ENCODE peak calls at places on chromosomes 11 and 22, in nine cellular contexts. G is mesendoderm; N is left lung; X is colonic mucosa; Q is tibial artery; I is tibial nerve; Y is right lobe of liver; L is naive thymus-derived CD4-positive, alpha-beta T cell; V is heart right ventricle. A is an unnamed sample. For H3K4me1, the result is how much of the 10 kb centered on the place peaks cover.

GRCh38 chr11:72760543-72761400 is 8.6 kb upstream of the ARAP1 start:
- DNase-seq in X (no peak), V (no peak), Y (no peak), I (no peak), Q (no peak), L (no peak), G (peak), N (no peak), A (no peak)

GRCh38 chr11:19087658-19088057 is 27.1 kb upstream of the MRGPRX2 start:
- DNase-seq in Y (no peak), G (no peak), I (no peak), L (no peak), X (peak), N (no peak), Q (no peak), V (no peak), A (no peak)

GRCh38 chr11:115765803-115766239 is 261.6 kb upstream of the CADM1 start:
- DNase-seq in Q (no peak), V (no peak), X (no peak), G (no peak), N (no peak), L (no peak), I (no peak), Y (no peak), A (no peak)

GRCh38 chr11:6895010-6895409 is 2.7 kb upstream of the OR2D2 start:
- DNase-seq in V (no peak), X (no peak), L (no peak), I (no peak), G (no peak), N (no peak), Y (no peak), Q (no peak), A (no peak)

GRCh38 chr22:32745251-32745995 is 56.1 kb upstream of the TIMP3 start:
- DNase-seq in N (peak), X (peak), L (no peak), Y (no peak), Q (no peak), I (peak), G (peak), V (peak), A (peak)

GRCh38 chr22:29765905-29766631 is 739 bp downstream of the ZMAT5 start:
- DNase-seq in L (no peak), Y (no peak), X (peak), G (no peak), N (no peak), I (no peak), V (no peak), Q (no peak), A (no peak)

GRCh38 chr11:124069429-124070401 is 28.6 kb upstream of the OR10G7 start:
- DNase-seq in G (peak), I (no peak), Y (peak), Q (no peak), L (no peak), N (peak), V (peak), X (peak), A (peak)

GRCh38 chr11:35944503-35945136 is 758 bp downstream of the LDLRAD3 start:
- DNase-seq in Q (no peak), X (no peak), G (no peak), N (no peak), V (no peak), I (no peak), L (no peak), Y (no peak), A (peak)

GRCh38 chr11:10451399-10452116 is 3.5 kb upstream of the AMPD3 start:
- DNase-seq in V (no peak), G (peak), I (no peak), L (no peak), N (no peak), Y (no peak), Q (no peak), X (no peak), A (peak)

GRCh38 chr22:36419177-36419911 is 31.6 kb upstream of the MYH9 start:
- DNase-seq in Q (no peak), L (no peak), I (peak), X (peak), Y (peak), V (peak), G (peak), N (peak), A (peak)

GRCh38 chr11:18754308-18754707 is 28.3 kb upstream of the IGSF22 start:
- DNase-seq in N (no peak), V (no peak), Q (no peak), X (no peak), L (no peak), I (no peak), G (no peak), Y (no peak), A (no peak)

GRCh38 chr11:9527481-9528140 is 45.9 kb upstream of the WEE1 start:
- DNase-seq in G (no peak), X (peak), N (no peak), Y (no peak), I (peak), Q (no peak), V (no peak), L (no peak), A (no peak)

GRCh38 chr11:74459584-74459983 is 7.8 kb downstream of the KCNE3 start:
- DNase-seq in V (no peak), N (no peak), I (no peak), Q (no peak), G (no peak), Y (no peak), X (no peak), L (no peak), A (no peak)

GRCh38 chr22:48737461-48738203 is 1090.0 kb downstream of the BRD1 start:
- DNase-seq in V (no peak), G (no peak), Y (no peak), N (peak), I (no peak), X (no peak), L (no peak), Q (peak), A (no peak)

GRCh38 chr22:46547179-46547882 is 9.9 kb upstream of the CELSR1 start:
- DNase-seq in G (no peak), Y (no peak), X (no peak), V (peak), I (no peak), N (no peak), L (no peak), Q (peak), A (peak)

GRCh38 chr11:41486436-41486835 is 27.0 kb upstream of the LRRC4C start:
- DNase-seq in X (no peak), V (no peak), Y (no peak), I (no peak), Q (no peak), N (no peak), G (no peak), L (no peak), A (no peak)

GRCh38 chr11:9760180-9760550 is 96.3 kb downstream of the SWAP70 start:
- DNase-seq in G (no peak), Y (no peak), N (peak), X (peak), Q (peak), V (peak), L (no peak), I (peak), A (no peak)

GRCh38 chr11:127651888-127652221 is 651.3 kb upstream of the KIRREL3 start:
- DNase-seq in Y (no peak), V (no peak), N (no peak), L (no peak), G (no peak), X (no peak), I (no peak), Q (no peak), A (no peak)

GRCh38 chr22:38718414-38718813 is 12.7 kb downstream of the GTPBP1 start:
- DNase-seq in I (no peak), X (peak), N (peak), L (no peak), Y (no peak), V (no peak), G (peak), Q (peak), A (peak)

GRCh38 chr11:131033151-131033651 is 116.9 kb upstream of the SNX19 start:
- DNase-seq in I (no peak), L (no peak), G (peak), V (no peak), N (peak), Q (no peak), X (no peak), Y (no peak), A (no peak)

GRCh38 chr11:37788141-37788877 is 1190.3 kb upstream of the RAG2 start:
- DNase-seq in N (no peak), V (no peak), L (no peak), X (no peak), Y (no peak), I (no peak), G (peak), Q (no peak), A (no peak)

GRCh38 chr11:94791216-94791889 is 23.2 kb downstream of the AMOTL1 start:
- DNase-seq in Y (no peak), G (no peak), I (no peak), V (no peak), L (no peak), N (no peak), X (no peak), Q (no peak), A (no peak)
- H3K4me1 ChIP-seq in Y (under half), G (under half), I (under half), V (half or more), L (under half), N (under half), X (under half), Q (half or more), A (under half)

GRCh38 chr22:33758125-33758483 is 162.2 kb downstream of the LARGE1 start:
- DNase-seq in V (no peak), I (no peak), X (no peak), N (no peak), Y (no peak), Q (no peak), G (no peak), L (no peak), A (no peak)
- H3K27ac ChIP-seq in V (peak), I (no peak), X (no peak), N (no peak), Y (no peak), Q (no peak), G (no peak), L (no peak), A (peak)

GRCh38 chr11:103548838-103549237 is 439.6 kb downstream of the DYNC2H1 start:
- DNase-seq in N (no peak), Y (no peak), G (no peak), X (no peak), I (no peak), L (no peak), Q (no peak), V (no peak), A (no peak)
- H3K4me3 ChIP-seq in N (no peak), Y (no peak), G (no peak), X (no peak), I (no peak), L (no peak), Q (no peak), V (no peak), A (no peak)

GRCh38 chr22:20550057-20550817 is 42.8 kb downstream of the MED15 start:
- DNase-seq in Q (peak), G (no peak), I (no peak), Y (peak), V (no peak), N (no peak), L (no peak), X (no peak), A (no peak)
- H3K4me1 ChIP-seq in Q (half or more), G (under half), I (under half), Y (under half), V (half or more), N (under half), L (half or more), X (under half), A (under half)

GRCh38 chr11:11898648-11899047 is 56.9 kb downstream of the USP47 start:
- DNase-seq in Y (no peak), I (no peak), Q (no peak), X (no peak), V (no peak), N (no peak), L (no peak), G (no peak), A (no peak)
- H3K27ac ChIP-seq in Y (no peak), I (no peak), Q (no peak), X (no peak), V (no peak), N (no peak), L (no peak), G (no peak), A (no peak)

DNA sequence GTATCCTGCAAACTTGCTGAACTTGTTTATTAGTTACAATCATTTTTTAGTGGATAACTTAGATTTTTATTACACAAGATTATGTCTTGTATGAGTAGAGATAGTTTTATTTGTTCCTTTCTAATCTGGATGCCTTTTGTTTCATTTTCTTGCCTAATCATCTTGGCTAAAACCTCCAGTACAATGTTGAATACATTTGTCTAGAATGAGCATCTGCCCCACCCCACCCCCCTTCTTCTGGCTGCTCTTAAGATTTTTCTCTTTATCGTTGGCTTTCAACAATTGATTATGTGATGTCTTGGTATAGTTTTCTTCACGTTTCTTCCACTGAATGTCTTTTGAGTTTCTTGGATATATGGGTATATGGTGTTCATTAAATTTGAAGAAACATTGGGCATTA is 37.3 kb upstream of the TUB start:
- DNase-seq in N (no peak), Y (no peak), G (no peak), X (no peak), V (no peak), I (no peak), Q (no peak), L (no peak), A (no peak)
- H3K4me3 ChIP-seq in N (no peak), Y (no peak), G (no peak), X (no peak), V (no peak), I (no peak), Q (no peak), L (no peak), A (no peak)